ENCODE peak calls at places on chromosome 22, in four cellular contexts. One of them, this sample, is unnamed.

GRCh38 chr22:30325065-30325720 is 1.5 kb downstream of the TBC1D10A start:
- DNase-seq in neuronal stem cell: no peak
- DNase-seq in H9: no peak
- DNase-seq in H1: no peak
- DNase-seq in this sample: peak; percentile 98

GRCh38 chr22:24107668-24108067 is 73.6 kb upstream of the SUSD2 start:
- DNase-seq in neuronal stem cell: no peak
- DNase-seq in H9: no peak
- DNase-seq in H1: no peak
- DNase-seq in this sample: no peak

GRCh38 chr22:23970816-23971482 is 3.3 kb downstream of the DDT start:
- DNase-seq in neuronal stem cell: no peak
- DNase-seq in H9: no peak
- DNase-seq in H1: peak; percentile 36
- DNase-seq in this sample: no peak

GRCh38 chr22:28942333-28942732 is 59.0 kb downstream of the ZNRF3 start:
- DNase-seq in neuronal stem cell: no peak
- DNase-seq in H9: no peak
- DNase-seq in H1: no peak
- DNase-seq in this sample: no peak

GRCh38 chr22:38218661-38219331 is 17.0 kb downstream of the MAFF start:
- DNase-seq in neuronal stem cell: no peak
- DNase-seq in H9: peak; percentile 89
- DNase-seq in H1: peak; percentile 84
- DNase-seq in this sample: peak; percentile 96

GRCh38 chr22:45010532-45010900 is 711 bp upstream of the PHF21B start:
- DNase-seq in neuronal stem cell: no peak
- DNase-seq in H9: no peak
- DNase-seq in H1: no peak
- DNase-seq in this sample: no peak

GRCh38 chr22:25420925-25421904 is 143.3 kb upstream of the GRK3 start:
- DNase-seq in neuronal stem cell: no peak
- DNase-seq in H9: peak; percentile 68
- DNase-seq in H1: peak; percentile 70
- DNase-seq in this sample: no peak

GRCh38 chr22:29625090-29625825 is 21.8 kb downstream of the NF2 start:
- DNase-seq in neuronal stem cell: peak; percentile 42
- DNase-seq in H9: no peak
- DNase-seq in H1: no peak
- DNase-seq in this sample: peak; percentile 80

GRCh38 chr22:45129703-45130524 is 33.8 kb upstream of the NUP50 start:
- DNase-seq in neuronal stem cell: no peak
- DNase-seq in H9: no peak
- DNase-seq in H1: no peak
- DNase-seq in this sample: no peak

DNA sequence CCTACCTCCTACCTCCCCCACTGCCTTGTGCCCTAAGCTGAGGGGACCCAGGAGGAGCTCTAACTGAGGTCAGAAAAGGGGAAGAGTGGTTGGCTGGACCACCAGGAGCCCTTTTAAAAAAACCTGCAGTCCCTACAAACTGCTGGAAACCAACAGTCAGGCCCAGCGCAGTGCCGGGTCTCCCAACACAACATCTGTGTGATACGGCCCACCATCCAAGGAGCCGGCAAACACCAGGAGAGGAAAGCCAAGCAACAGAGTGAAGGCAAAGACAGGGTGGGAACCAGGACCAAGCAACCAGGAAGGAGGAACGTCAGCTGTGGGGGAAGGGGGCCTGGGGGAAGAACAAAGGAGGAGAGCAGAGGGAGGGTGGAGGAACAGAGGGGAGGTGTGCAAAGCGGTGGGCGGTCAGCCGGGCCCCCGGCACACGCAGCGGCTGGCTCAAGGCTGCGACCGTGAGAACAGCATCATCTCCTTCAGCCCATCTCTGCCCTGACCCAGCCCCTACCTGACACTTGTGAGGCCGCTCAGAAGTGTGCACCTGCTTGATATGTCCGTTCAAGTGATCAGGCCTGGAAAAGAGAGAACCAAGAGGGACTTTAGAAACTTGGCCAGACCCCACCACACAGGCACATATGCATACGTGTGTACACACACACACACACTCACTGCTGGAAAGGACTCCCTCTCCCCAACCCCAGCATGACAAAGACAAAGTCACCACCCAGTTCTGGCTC is 3.6 kb downstream of the PATZ1 start:
- DNase-seq in neuronal stem cell: peak; percentile 18
- DNase-seq in H9: no peak
- DNase-seq in H1: no peak
- DNase-seq in this sample: no peak
- H4K91ac ChIP-seq in neuronal stem cell: peak overlapping the region; percentile 10
- H4K91ac ChIP-seq in H9: no peak overlapping the region
- H4K91ac ChIP-seq in H1: peak overlapping the region; percentile 86
- H4K91ac ChIP-seq in this sample: no peak overlapping the region

DNA sequence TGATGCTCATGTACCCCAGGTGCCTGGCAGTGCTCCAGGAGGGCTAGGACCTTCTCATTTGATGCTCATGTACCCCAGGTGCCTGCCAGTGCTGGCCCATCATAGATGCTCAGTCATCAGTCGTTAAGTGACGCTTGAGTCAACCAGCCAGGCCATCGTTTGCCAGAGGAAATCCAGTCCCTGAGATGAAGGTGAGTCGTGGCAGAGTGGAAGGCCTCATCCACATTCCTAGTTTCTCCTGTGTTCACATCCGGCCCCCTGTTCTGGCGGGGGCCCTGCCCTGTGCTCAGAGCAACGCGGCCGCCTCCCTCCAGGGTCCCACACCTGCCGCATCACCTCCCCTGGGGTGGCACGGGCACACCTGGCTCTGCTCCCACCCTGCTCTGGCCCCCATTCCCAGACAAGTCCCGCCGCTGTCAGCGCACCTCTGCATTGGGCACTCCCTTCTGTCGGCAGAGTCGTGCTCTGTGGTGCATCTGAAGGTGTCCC is 279.9 kb downstream of the BRD1 start:
- DNase-seq in neuronal stem cell: no peak
- DNase-seq in H9: no peak
- DNase-seq in H1: no peak
- DNase-seq in this sample: no peak
- H4K91ac ChIP-seq in neuronal stem cell: no peak overlapping the region
- H4K91ac ChIP-seq in H9: no peak overlapping the region
- H4K91ac ChIP-seq in H1: no peak overlapping the region
- H4K91ac ChIP-seq in this sample: no peak overlapping the region

GRCh38 chr22:48950151-48950915 is 877.3 kb downstream of the BRD1 start:
- DNase-seq in neuronal stem cell: no peak
- DNase-seq in H9: peak; percentile 25
- DNase-seq in H1: peak; percentile 39
- DNase-seq in this sample: no peak
- H4K91ac ChIP-seq in neuronal stem cell: no peak overlapping the region
- H4K91ac ChIP-seq in H9: no peak overlapping the region
- H4K91ac ChIP-seq in H1: no peak overlapping the region
- H4K91ac ChIP-seq in this sample: no peak overlapping the region

DNA sequence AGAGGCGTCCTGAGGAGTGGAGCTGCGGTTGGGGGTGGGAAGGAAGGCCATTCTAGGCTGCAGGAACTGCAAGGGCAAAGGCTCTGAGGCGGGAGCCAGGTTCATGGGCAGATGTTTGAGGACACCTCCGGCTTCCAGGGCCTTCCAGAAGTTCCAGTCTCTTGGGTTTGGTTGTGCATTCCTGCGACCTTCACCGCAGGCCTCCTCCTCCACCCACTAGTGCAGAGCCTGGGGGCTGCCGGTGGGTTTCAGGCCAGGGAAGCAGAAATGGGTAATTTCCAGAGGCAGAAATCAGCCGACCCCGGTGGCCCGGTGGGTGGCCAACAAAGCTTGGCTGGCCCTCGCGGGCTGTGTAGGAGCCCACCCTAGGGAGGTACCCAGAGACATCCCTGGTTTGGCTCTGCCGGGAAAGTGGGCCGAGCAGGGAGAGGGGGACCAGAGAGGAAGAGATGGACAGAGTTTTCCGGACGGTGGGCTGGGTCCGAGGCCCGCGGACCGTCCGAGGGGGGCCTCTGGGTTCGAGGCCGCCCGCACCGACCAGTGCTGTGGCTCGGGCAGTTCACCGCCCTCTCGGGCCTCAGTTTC is 388 bp upstream of the PHETA2 start:
- DNase-seq in neuronal stem cell: no peak
- DNase-seq in H9: no peak
- DNase-seq in H1: no peak
- DNase-seq in this sample: no peak
- H4K91ac ChIP-seq in neuronal stem cell: no peak overlapping the region
- H4K91ac ChIP-seq in H9: no peak overlapping the region
- H4K91ac ChIP-seq in H1: peak overlapping the region; percentile 7
- H4K91ac ChIP-seq in this sample: no peak overlapping the region

DNA sequence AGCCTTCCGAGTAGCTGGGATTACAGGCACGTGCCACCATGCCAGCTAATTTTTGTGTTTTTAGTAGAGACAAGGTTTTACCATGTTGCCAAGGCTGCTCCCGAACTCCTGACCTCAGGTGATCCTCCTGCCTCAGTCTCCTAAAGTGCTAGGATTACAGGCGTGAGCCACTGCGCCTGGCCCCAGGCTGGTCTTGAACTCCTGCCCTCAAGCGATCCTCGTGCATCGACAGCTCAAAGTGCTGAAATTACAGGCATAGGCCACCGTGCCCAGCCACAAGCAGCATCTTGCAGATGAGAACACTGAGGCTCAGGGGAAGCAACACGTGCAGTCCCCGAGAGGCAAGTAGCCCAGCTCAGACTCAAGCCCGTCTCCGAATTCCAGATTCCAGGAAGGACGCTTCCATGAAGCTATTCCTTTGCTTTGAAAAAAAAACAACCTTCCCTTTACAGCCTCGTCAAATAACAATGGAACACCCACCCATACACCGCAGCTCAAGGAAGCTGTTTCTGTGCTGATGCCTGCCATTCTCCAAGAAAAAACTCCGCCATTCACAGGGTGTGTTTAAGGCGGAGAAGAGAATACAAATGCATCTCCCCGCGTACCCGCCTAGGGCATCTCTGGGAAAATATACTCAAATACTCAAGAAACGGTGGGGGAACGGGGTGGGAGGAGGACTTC is 34.5 kb upstream of the PDGFB start:
- DNase-seq in neuronal stem cell: no peak
- DNase-seq in H9: no peak
- DNase-seq in H1: no peak
- DNase-seq in this sample: no peak
- H4K91ac ChIP-seq in neuronal stem cell: no peak overlapping the region
- H4K91ac ChIP-seq in H9: no peak overlapping the region
- H4K91ac ChIP-seq in H1: peak overlapping the region; percentile 61
- H4K91ac ChIP-seq in this sample: no peak overlapping the region

GRCh38 chr22:42520663-42521546 is 1.3 kb upstream of the RRP7A start:
- DNase-seq in neuronal stem cell: no peak
- DNase-seq in H9: no peak
- DNase-seq in H1: no peak
- DNase-seq in this sample: peak; percentile 17
- H4K91ac ChIP-seq in neuronal stem cell: no peak overlapping the region
- H4K91ac ChIP-seq in H9: no peak overlapping the region
- H4K91ac ChIP-seq in H1: no peak overlapping the region
- H4K91ac ChIP-seq in this sample: no peak overlapping the region